ENCODE peak calls at places on chromosomes 16 and 17, in seven cellular contexts. X, D, Z, P, A, O and E are unnamed samples.

GRCh38 chr17:34275881-34276280 is 5.9 kb downstream of the CCL7 start:
- DNase-seq in A (no peak), P (peak), D (no peak), X (peak), O (peak), Z (no peak), E (no peak)

GRCh38 chr17:72387487-72387886 is 266.7 kb downstream of the SOX9 start:
- DNase-seq in X (no peak), A (no peak), Z (no peak), P (peak), O (peak), D (no peak), E (no peak)

GRCh38 chr17:7176870-7177209 is 2.3 kb downstream of the ASGR1 start:
- DNase-seq in A (no peak), O (no peak), Z (no peak), P (peak), D (no peak), X (no peak), E (no peak)

GRCh38 chr17:11651089-11651488 is 52.8 kb downstream of the DNAH9 start:
- DNase-seq in P (no peak), A (no peak), D (no peak), Z (no peak), O (no peak), X (no peak), E (no peak)

GRCh38 chr16:71254832-71255560 is 24.5 kb upstream of the HYDIN start:
- DNase-seq in D (no peak), Z (no peak), X (no peak), P (no peak), O (no peak), A (no peak), E (no peak)

GRCh38 chr17:64320613-64321553 is 57.8 kb upstream of the TEX2 start:
- DNase-seq in O (peak), Z (peak), P (peak), X (no peak), A (no peak), D (peak), E (no peak)

GRCh38 chr17:44900894-44901293 is 1.6 kb upstream of the EFTUD2 start:
- DNase-seq in X (no peak), Z (no peak), O (peak), P (peak), A (no peak), D (no peak), E (peak)

GRCh38 chr17:49434821-49435581 is 20.3 kb upstream of the PHB1 start:
- DNase-seq in A (no peak), O (no peak), Z (no peak), P (peak), D (no peak), X (no peak), E (no peak)

GRCh38 chr17:19724501-19725420 is 8.4 kb upstream of the SLC47A2 start:
- DNase-seq in P (peak), X (no peak), O (no peak), D (peak), Z (no peak), A (peak), E (peak)

GRCh38 chr17:48051706-48052486 is 3.7 kb downstream of the NFE2L1 start:
- DNase-seq in D (no peak), Z (no peak), X (peak), A (peak), O (peak), P (peak), E (no peak)

GRCh38 chr16:77657016-77657415 is 65.3 kb upstream of the NUDT7 start:
- DNase-seq in A (no peak), X (no peak), O (peak), Z (no peak), D (no peak), P (no peak), E (no peak)

GRCh38 chr17:49022391-49022941 is 25.3 kb downstream of the IGF2BP1 start:
- DNase-seq in A (no peak), D (no peak), X (peak), Z (no peak), O (no peak), P (peak), E (no peak)

GRCh38 chr17:69716571-69716970 is 302.1 kb downstream of the MAP2K6 start:
- DNase-seq in Z (no peak), D (no peak), X (no peak), O (peak), A (no peak), P (no peak), E (no peak)

GRCh38 chr17:63997341-63998048 is 656 bp upstream of the PRR29 start:
- DNase-seq in O (no peak), X (no peak), P (no peak), A (no peak), Z (no peak), D (no peak), E (peak)

GRCh38 chr16:49643429-49644142 is 212.3 kb downstream of the ZNF423 start:
- DNase-seq in X (peak), Z (no peak), A (no peak), D (no peak), O (peak), P (peak), E (peak)

GRCh38 chr17:77783991-77784820 is 174.3 kb upstream of the TNRC6C start:
- DNase-seq in Z (no peak), A (no peak), P (no peak), X (no peak), O (no peak), D (peak), E (no peak)

GRCh38 chr17:78234261-78234865 is 2.9 kb downstream of the TMEM235 start:
- DNase-seq in P (no peak), D (no peak), Z (no peak), A (no peak), O (no peak), X (no peak), E (no peak)

GRCh38 chr17:16652847-16653366 is 743 bp downstream of the ZNF624 start:
- DNase-seq in O (no peak), D (no peak), X (no peak), Z (no peak), A (no peak), P (no peak), E (no peak)

GRCh38 chr16:19116711-19117449 is 3.1 kb downstream of the ITPRIPL2 start:
- DNase-seq in X (no peak), A (no peak), D (no peak), Z (no peak), P (peak), O (no peak), E (no peak)

GRCh38 chr17:17018612-17019429 is 23.4 kb upstream of the MPRIP start:
- DNase-seq in P (no peak), X (no peak), A (no peak), Z (no peak), D (no peak), O (no peak), E (peak)

GRCh38 chr17:75848523-75849303 is 4.5 kb upstream of the UNC13D start:
- DNase-seq in D (peak), A (no peak), Z (peak), P (peak), O (no peak), X (no peak), E (peak)

GRCh38 chr16:9682320-9682719 is 499.9 kb downstream of the GRIN2A start:
- DNase-seq in A (no peak), O (no peak), Z (no peak), D (no peak), P (no peak), X (no peak), E (no peak)

GRCh38 chr16:88070989-88071625 is 119.9 kb downstream of the BANP start:
- DNase-seq in Z (no peak), O (no peak), A (no peak), P (no peak), D (no peak), X (no peak), E (no peak)

GRCh38 chr17:50481648-50482047 is 3.0 kb downstream of the RSAD1 start:
- DNase-seq in P (no peak), Z (no peak), A (no peak), D (no peak), X (no peak), O (no peak), E (no peak)

GRCh38 chr17:67431210-67432015 is 54.3 kb downstream of the PITPNC1 start:
- DNase-seq in O (peak), P (peak), Z (no peak), A (no peak), D (no peak), X (no peak), E (no peak)

GRCh38 chr17:40333781-40334453 is 24.9 kb downstream of the RARA start:
- DNase-seq in O (no peak), D (no peak), X (no peak), Z (no peak), A (no peak), P (no peak), E (no peak)

GRCh38 chr16:62678796-62679195 is 642.6 kb upstream of the CDH8 start:
- DNase-seq in A (no peak), P (no peak), O (no peak), X (no peak), D (no peak), Z (no peak), E (no peak)

GRCh38 chr17:15469260-15469659 is 1.8 kb upstream of the CDRT4 start:
- DNase-seq in O (no peak), A (no peak), X (peak), P (peak), D (no peak), Z (no peak), E (no peak)

GRCh38 chr17:30232015-30232821 is 3.3 kb downstream of the SLC6A4 start:
- DNase-seq in O (no peak), X (no peak), P (no peak), D (no peak), Z (peak), A (no peak), E (peak)

GRCh38 chr16:67149276-67150057 is 1.3 kb downstream of the B3GNT9 start:
- DNase-seq in Z (no peak), P (no peak), A (no peak), D (no peak), X (no peak), O (no peak), E (no peak)

GRCh38 chr16:88941933-88942909 is 34.8 kb downstream of the CBFA2T3 start:
- DNase-seq in X (no peak), A (no peak), P (peak), D (peak), O (no peak), Z (no peak), E (no peak)

GRCh38 chr16:67964477-67965131 is 3.8 kb downstream of the SLC12A4 start:
- DNase-seq in A (no peak), X (no peak), D (no peak), O (no peak), P (no peak), Z (no peak), E (no peak)

GRCh38 chr17:19388791-19389190 is 1.8 kb upstream of the MFAP4 start:
- DNase-seq in P (no peak), A (no peak), X (no peak), D (no peak), O (no peak), Z (no peak), E (no peak)

GRCh38 chr16:5252800-5253199 is 155.2 kb upstream of the EEF2KMT start:
- DNase-seq in A (no peak), D (no peak), P (no peak), X (no peak), O (no peak), Z (no peak), E (no peak)

GRCh38 chr17:49277638-49278037 is 47.1 kb upstream of the PHOSPHO1 start:
- DNase-seq in X (no peak), A (no peak), Z (no peak), O (no peak), D (no peak), P (no peak), E (no peak)

GRCh38 chr17:4482338-4483011 is 16.2 kb upstream of the SPNS2 start:
- DNase-seq in A (no peak), Z (no peak), P (no peak), O (no peak), X (no peak), D (no peak), E (no peak)

GRCh38 chr16:86199871-86200700 is 301.1 kb downstream of the IRF8 start:
- DNase-seq in Z (no peak), D (no peak), P (no peak), A (no peak), O (no peak), X (no peak), E (peak)

GRCh38 chr17:7346761-7347614 is 5.0 kb upstream of the KCTD11 start:
- DNase-seq in D (no peak), P (no peak), O (no peak), Z (no peak), A (no peak), X (no peak), E (no peak)